ENCODE peak calls at places on chromosomes 5 and 9, in seven cellular contexts. E is GM20000, D is mucosa of gallbladder, N is left lung, I is kidney tubule cell, T is nucleus accumbens, R is EL. F is an unnamed sample.

GRCh38 chr5:59724482-59725392 is 168.8 kb downstream of the PDE4D start:
- DNase-seq in E (peak; percentile 48), D (no peak), N (no peak), I (peak; percentile 58), T (no peak), R (peak; percentile 56), F (peak; percentile 50)

GRCh38 chr5:1246711-1247431 is 21.7 kb downstream of the SLC6A18 start:
- DNase-seq in E (peak; percentile 71), D (peak; percentile 50), N (no peak), I (peak; percentile 42), T (no peak), R (no peak), F (no peak)

GRCh38 chr5:89315194-89315593 is 432.2 kb upstream of the MEF2C start:
- DNase-seq in E (no peak), D (no peak), N (peak; percentile 55), I (peak; percentile 30), T (no peak), R (no peak), F (peak; percentile 70)

GRCh38 chr5:179700401-179700918 is 1.7 kb downstream of the CANX start:
- DNase-seq in E (no peak), D (no peak), N (no peak), I (peak; percentile 35), T (no peak), R (no peak), F (peak; percentile 19)

GRCh38 chr9:133489253-133490190 is 10.6 kb upstream of the SLC2A6 start:
- DNase-seq in E (no peak), D (no peak), N (no peak), I (no peak), T (no peak), R (no peak), F (no peak)

GRCh38 chr9:131999692-132000551 is 79.7 kb downstream of the MED27 start:
- DNase-seq in E (no peak), D (no peak), N (no peak), I (peak; percentile 86), T (no peak), R (peak; percentile 87), F (peak; percentile 94)

GRCh38 chr5:158819840-158820620 is 279.7 kb downstream of the EBF1 start:
- DNase-seq in E (peak; percentile 73), D (no peak), N (no peak), I (peak; percentile 54), T (no peak), R (peak; percentile 71), F (peak; percentile 67)

GRCh38 chr5:34743878-34744277 is 87.8 kb downstream of the RAI14 start:
- DNase-seq in E (no peak), D (no peak), N (no peak), I (peak; percentile 88), T (no peak), R (peak; percentile 98), F (peak; percentile 12)

GRCh38 chr5:117455236-117456233 is 880.9 kb upstream of the SEMA6A start:
- DNase-seq in E (peak; percentile 2), D (peak; percentile 56), N (no peak), I (peak; percentile 31), T (no peak), R (no peak), F (no peak)

GRCh38 chr9:18824095-18824666 is 208.8 kb downstream of the SAXO1 start:
- DNase-seq in E (peak; percentile 12), D (no peak), N (no peak), I (peak; percentile 6), T (no peak), R (no peak), F (peak; percentile 2)

GRCh38 chr9:97737429-97737828 is 40.3 kb upstream of the XPA start:
- DNase-seq in E (no peak), D (no peak), N (no peak), I (no peak), T (no peak), R (peak; percentile 31), F (no peak)

GRCh38 chr9:3342159-3342777 is 183.5 kb downstream of the RFX3 start:
- DNase-seq in E (no peak), D (no peak), N (no peak), I (no peak), T (no peak), R (no peak), F (peak; percentile 46)

GRCh38 chr5:172891716-172892421 is 57.8 kb downstream of the ERGIC1 start:
- DNase-seq in E (no peak), D (peak; percentile 79), N (peak; percentile 69), I (peak; percentile 88), T (no peak), R (no peak), F (no peak)

GRCh38 chr5:6423327-6424109 is 25.1 kb upstream of the UBE2QL1 start:
- DNase-seq in E (no peak), D (no peak), N (no peak), I (peak; percentile 28), T (no peak), R (no peak), F (no peak)

GRCh38 chr5:143318833-143319232 is 84.7 kb downstream of the NR3C1 start:
- DNase-seq in E (no peak), D (no peak), N (no peak), I (no peak), T (no peak), R (no peak), F (peak; percentile 34)

GRCh38 chr5:93294184-93294583 is 286.8 kb downstream of the NR2F1-AS1 start:
- DNase-seq in E (no peak), D (no peak), N (no peak), I (peak; percentile 59), T (no peak), R (peak; percentile 87), F (peak; percentile 94)

GRCh38 chr5:13783731-13784130 is 160.8 kb downstream of the DNAH5 start:
- DNase-seq in E (no peak), D (no peak), N (no peak), I (no peak), T (no peak), R (no peak), F (no peak)

GRCh38 chr9:121278535-121279169 is 10.7 kb downstream of the GSN start:
- DNase-seq in E (peak; percentile 57), D (peak; percentile 80), N (peak; percentile 71), I (peak; percentile 87), T (no peak), R (peak; percentile 99), F (peak; percentile 95)

GRCh38 chr9:95940265-95940664 is 64.8 kb downstream of the ERCC6L2 start:
- DNase-seq in E (no peak), D (no peak), N (no peak), I (no peak), T (no peak), R (no peak), F (no peak)

GRCh38 chr5:96007051-96007450 is 45.4 kb upstream of the ELL2 start:
- DNase-seq in E (no peak), D (no peak), N (no peak), I (no peak), T (no peak), R (no peak), F (no peak)

GRCh38 chr5:154860123-154860522 is 1.7 kb downstream of the CNOT8 start:
- DNase-seq in E (no peak), D (no peak), N (peak; percentile 70), I (peak; percentile 72), T (no peak), R (peak; percentile 82), F (peak; percentile 75)

GRCh38 chr5:88438006-88438405 is 169.4 kb upstream of the TMEM161B start:
- DNase-seq in E (no peak), D (no peak), N (no peak), I (peak; percentile 87), T (no peak), R (peak; percentile 18), F (peak; percentile 7)

GRCh38 chr5:138953370-138954256 is 78.5 kb upstream of the LRRTM2 start:
- DNase-seq in E (peak; percentile 45), D (peak; percentile 83), N (peak; percentile 91), I (peak; percentile 78), T (no peak), R (peak; percentile 14), F (peak; percentile 48)

GRCh38 chr9:110750272-110750671 is 81.7 kb downstream of the MUSK start:
- DNase-seq in E (no peak), D (no peak), N (no peak), I (no peak), T (no peak), R (no peak), F (no peak)

GRCh38 chr5:108481355-108481931 is 99.5 kb upstream of the FBXL17 start:
- DNase-seq in E (peak; percentile 23), D (no peak), N (no peak), I (peak; percentile 26), T (no peak), R (peak; percentile 19), F (peak; percentile 43)

GRCh38 chr5:115685966-115686691 is 60.3 kb upstream of the TMED7 start:
- DNase-seq in E (no peak), D (peak; percentile 23), N (no peak), I (peak; percentile 63), T (no peak), R (peak; percentile 17), F (no peak)

GRCh38 chr9:19127881-19128719 is 808 bp upstream of the PLIN2 start:
- DNase-seq in E (no peak), D (peak; percentile 16), N (peak; percentile 49), I (peak; percentile 31), T (no peak), R (peak; percentile 46), F (no peak)

GRCh38 chr5:173420108-173420507 is 91.9 kb upstream of the STC2 start:
- DNase-seq in E (no peak), D (peak; percentile 20), N (no peak), I (no peak), T (no peak), R (peak; percentile 27), F (no peak)

GRCh38 chr9:33147770-33148169 is 19.4 kb downstream of the B4GALT1 start:
- DNase-seq in E (no peak), D (no peak), N (peak; percentile 31), I (no peak), T (no peak), R (no peak), F (no peak)

GRCh38 chr5:81393783-81394718 is at the start of gene ACOT12:
- DNase-seq in E (peak; percentile 34), D (no peak), N (no peak), I (no peak), T (no peak), R (peak; percentile 26), F (no peak)

GRCh38 chr9:110346325-110346724 is 8.7 kb upstream of the TXNDC8 start:
- DNase-seq in E (no peak), D (no peak), N (no peak), I (no peak), T (no peak), R (no peak), F (no peak)

GRCh38 chr5:137113939-137114338 is 385.2 kb downstream of the SPOCK1 start:
- DNase-seq in E (no peak), D (no peak), N (no peak), I (no peak), T (no peak), R (no peak), F (no peak)

GRCh38 chr9:99221623-99222415 is at the start of the genes ALG2 and SEC61B:
- DNase-seq in E (peak; percentile 96), D (peak; percentile 93), N (peak; percentile 94), I (peak; percentile 96), T (peak; percentile 78), R (peak; percentile 95), F (peak; percentile 90)

GRCh38 chr9:17995031-17995430 is 416.2 kb downstream of the SH3GL2 start:
- DNase-seq in E (no peak), D (no peak), N (no peak), I (no peak), T (no peak), R (no peak), F (no peak)

GRCh38 chr9:136587944-136588662 is 42.3 kb upstream of the NOTCH1 start:
- DNase-seq in E (no peak), D (no peak), N (no peak), I (no peak), T (no peak), R (no peak), F (no peak)

GRCh38 chr5:90547072-90547536 is 11.5 kb upstream of the ADGRV1 start:
- DNase-seq in E (no peak), D (no peak), N (no peak), I (no peak), T (no peak), R (no peak), F (no peak)

GRCh38 chr9:4048441-4048840 is 251.4 kb downstream of the GLIS3 start:
- DNase-seq in E (no peak), D (no peak), N (no peak), I (peak; percentile 40), T (no peak), R (peak; percentile 53), F (peak; percentile 52)

GRCh38 chr5:141597394-141597793 is 21.4 kb downstream of the DIAPH1 start:
- DNase-seq in E (no peak), D (no peak), N (no peak), I (peak; percentile 35), T (no peak), R (no peak), F (peak; percentile 41)